ENCODE peak calls at places on chromosomes 12 and 14, in nine cellular contexts. J, Y, L, T, K, M, I, F and W are unnamed samples.

GRCh38 chr12:68614772-68615171 is 4.1 kb downstream of the RAP1B start:
- DNase-seq in Y (no peak), I (no peak), M (no peak), J (no peak), T (no peak), F (no peak), K (no peak), L (no peak), W (no peak)

GRCh38 chr14:103391048-103391447 is 5.8 kb downstream of the MARK3 start:
- DNase-seq in J (peak; percentile 87), L (no peak), M (no peak), I (peak; percentile 62), F (peak; percentile 61), T (peak; percentile 92), K (peak; percentile 23), Y (peak; percentile 55), W (peak; percentile 34)

GRCh38 chr12:89236748-89237428 is 115.4 kb downstream of the DUSP6 start:
- DNase-seq in Y (no peak), I (no peak), J (no peak), M (no peak), F (peak; percentile 15), K (no peak), L (no peak), T (no peak), W (no peak)

GRCh38 chr14:104678346-104678745 is 11.1 kb upstream of the INF2 start:
- DNase-seq in T (peak; percentile 42), L (peak; percentile 54), K (no peak), I (peak; percentile 84), Y (peak; percentile 45), M (no peak), J (peak; percentile 34), F (peak; percentile 72), W (no peak)

GRCh38 chr12:48924617-48925217 is 575 bp downstream of the FKBP11 start:
- DNase-seq in Y (peak; percentile 67), K (peak; percentile 58), T (peak; percentile 59), F (peak; percentile 71), I (peak; percentile 88), J (peak; percentile 48), M (no peak), L (peak; percentile 20), W (no peak)

GRCh38 chr12:109731806-109732205 is 18.2 kb downstream of the FAM222A start:
- DNase-seq in F (no peak), K (no peak), Y (no peak), I (no peak), T (no peak), J (no peak), M (no peak), L (peak; percentile 1), W (no peak)

GRCh38 chr14:21978184-21978998 is 304.8 kb upstream of the OR4E1 start:
- DNase-seq in Y (no peak), K (peak; percentile 32), F (peak; percentile 43), J (peak; percentile 12), I (peak; percentile 66), L (no peak), M (peak; percentile 62), T (peak; percentile 21), W (no peak)

GRCh38 chr12:106893451-106893850 is 62.3 kb upstream of the TMEM263 start:
- DNase-seq in M (no peak), K (no peak), L (no peak), T (no peak), F (no peak), I (no peak), Y (no peak), J (no peak), W (peak; percentile 22)